ENCODE peak calls at places on chromosomes 7 and 10, in five cellular contexts. One of them, this sample, is unnamed.

GRCh38 chr10:60042262-60042661 is 135.9 kb upstream of the CCDC6 start:
- DNase-seq in caudate nucleus: no peak
- DNase-seq in mesenteric fat pad: no peak
- DNase-seq in AG08395: no peak
- DNase-seq in iPS-NIHi11: no peak
- DNase-seq in this sample: no peak

GRCh38 chr10:97196213-97197029 is 10.7 kb upstream of the SLIT1 start:
- DNase-seq in caudate nucleus: no peak
- DNase-seq in iPS-NIHi11: peak
- DNase-seq in mesenteric fat pad: no peak
- DNase-seq in AG08395: peak
- DNase-seq in this sample: peak

GRCh38 chr10:72303424-72304128 is 29.9 kb downstream of the DDIT4 start:
- DNase-seq in iPS-NIHi11: no peak
- DNase-seq in mesenteric fat pad: no peak
- DNase-seq in AG08395: no peak
- DNase-seq in caudate nucleus: no peak
- DNase-seq in this sample: no peak

GRCh38 chr10:63027533-63027932 is 105.6 kb upstream of the NRBF2 start:
- DNase-seq in iPS-NIHi11: no peak
- DNase-seq in AG08395: no peak
- DNase-seq in mesenteric fat pad: no peak
- DNase-seq in caudate nucleus: no peak
- DNase-seq in this sample: peak

GRCh38 chr10:7587865-7588188 is 78.9 kb downstream of the ITIH5 start:
- DNase-seq in iPS-NIHi11: no peak
- DNase-seq in caudate nucleus: no peak
- DNase-seq in AG08395: no peak
- DNase-seq in mesenteric fat pad: peak
- DNase-seq in this sample: no peak

GRCh38 chr7:114879554-114879953 is 42.3 kb upstream of the MDFIC start:
- DNase-seq in AG08395: peak
- DNase-seq in caudate nucleus: no peak
- DNase-seq in iPS-NIHi11: no peak
- DNase-seq in mesenteric fat pad: no peak
- DNase-seq in this sample: no peak

GRCh38 chr10:62430881-62431280 is 56.7 kb downstream of the ZNF365 start:
- DNase-seq in AG08395: no peak
- DNase-seq in mesenteric fat pad: no peak
- DNase-seq in iPS-NIHi11: no peak
- DNase-seq in caudate nucleus: no peak
- DNase-seq in this sample: no peak

GRCh38 chr7:135964254-135964653 is 12.9 kb downstream of the MTPN start:
- DNase-seq in iPS-NIHi11: no peak
- DNase-seq in mesenteric fat pad: no peak
- DNase-seq in AG08395: peak
- DNase-seq in caudate nucleus: no peak
- DNase-seq in this sample: no peak

GRCh38 chr10:77244746-77245145 is 392.9 kb downstream of the KCNMA1 start:
- DNase-seq in AG08395: peak
- DNase-seq in iPS-NIHi11: no peak
- DNase-seq in mesenteric fat pad: no peak
- DNase-seq in caudate nucleus: no peak
- DNase-seq in this sample: no peak

GRCh38 chr7:2172311-2173183 is 60.2 kb downstream of the MAD1L1 start:
- DNase-seq in AG08395: peak
- DNase-seq in mesenteric fat pad: peak
- DNase-seq in caudate nucleus: no peak
- DNase-seq in iPS-NIHi11: no peak
- DNase-seq in this sample: peak

GRCh38 chr7:80145780-80146422 is 11.3 kb downstream of the GNAI1 start:
- DNase-seq in mesenteric fat pad: no peak
- DNase-seq in caudate nucleus: no peak
- DNase-seq in AG08395: no peak
- DNase-seq in iPS-NIHi11: no peak
- DNase-seq in this sample: no peak

GRCh38 chr10:57260175-57260574 is 899.1 kb upstream of the ZWINT start:
- DNase-seq in mesenteric fat pad: no peak
- DNase-seq in iPS-NIHi11: no peak
- DNase-seq in caudate nucleus: no peak
- DNase-seq in AG08395: no peak
- DNase-seq in this sample: no peak

GRCh38 chr7:88545663-88546062 is 213.8 kb upstream of the ZNF804B start:
- DNase-seq in iPS-NIHi11: no peak
- DNase-seq in mesenteric fat pad: no peak
- DNase-seq in AG08395: no peak
- DNase-seq in caudate nucleus: no peak
- DNase-seq in this sample: no peak

GRCh38 chr10:8738987-8739386 is 684.5 kb downstream of the GATA3 start:
- DNase-seq in iPS-NIHi11: no peak
- DNase-seq in caudate nucleus: no peak
- DNase-seq in mesenteric fat pad: no peak
- DNase-seq in AG08395: no peak
- DNase-seq in this sample: no peak

GRCh38 chr7:18866359-18867036 is 250.9 kb downstream of the TWIST1 start:
- DNase-seq in mesenteric fat pad: no peak
- DNase-seq in AG08395: peak
- DNase-seq in caudate nucleus: no peak
- DNase-seq in iPS-NIHi11: peak
- DNase-seq in this sample: peak

GRCh38 chr10:74333174-74333573 is 182.2 kb downstream of the ADK start:
- DNase-seq in AG08395: peak
- DNase-seq in caudate nucleus: no peak
- DNase-seq in iPS-NIHi11: no peak
- DNase-seq in mesenteric fat pad: no peak
- DNase-seq in this sample: no peak

GRCh38 chr7:157900011-157900410 is 563.2 kb downstream of the DNAJB6 start:
- DNase-seq in caudate nucleus: no peak
- DNase-seq in mesenteric fat pad: peak
- DNase-seq in iPS-NIHi11: no peak
- DNase-seq in AG08395: no peak
- DNase-seq in this sample: no peak

GRCh38 chr7:158763454-158764033 is 58.9 kb upstream of the NCAPG2 start:
- DNase-seq in iPS-NIHi11: no peak
- DNase-seq in mesenteric fat pad: no peak
- DNase-seq in AG08395: no peak
- DNase-seq in caudate nucleus: no peak
- DNase-seq in this sample: no peak

GRCh38 chr10:13690281-13690825 is 103.6 kb downstream of the PRPF18 start:
- DNase-seq in mesenteric fat pad: no peak
- DNase-seq in iPS-NIHi11: no peak
- DNase-seq in caudate nucleus: no peak
- DNase-seq in AG08395: no peak
- DNase-seq in this sample: no peak

GRCh38 chr7:44563171-44563679 is 10.5 kb downstream of the DDX56 start:
- DNase-seq in AG08395: no peak
- DNase-seq in mesenteric fat pad: peak
- DNase-seq in caudate nucleus: no peak
- DNase-seq in iPS-NIHi11: no peak
- DNase-seq in this sample: no peak

GRCh38 chr7:116265881-116266280 is 55.5 kb downstream of the TES start:
- DNase-seq in mesenteric fat pad: no peak
- DNase-seq in iPS-NIHi11: no peak
- DNase-seq in caudate nucleus: no peak
- DNase-seq in AG08395: no peak
- DNase-seq in this sample: no peak

GRCh38 chr7:70714506-70715038 is 417.4 kb upstream of the GALNT17 start:
- DNase-seq in mesenteric fat pad: no peak
- DNase-seq in iPS-NIHi11: no peak
- DNase-seq in AG08395: no peak
- DNase-seq in caudate nucleus: no peak
- DNase-seq in this sample: no peak

GRCh38 chr7:40009301-40009700 is 59.2 kb downstream of the CDK13 start:
- DNase-seq in mesenteric fat pad: no peak
- DNase-seq in iPS-NIHi11: no peak
- DNase-seq in caudate nucleus: no peak
- DNase-seq in AG08395: no peak
- DNase-seq in this sample: no peak

GRCh38 chr10:132678436-132679216 is 107.3 kb downstream of the NKX6-2 start:
- DNase-seq in mesenteric fat pad: peak
- DNase-seq in caudate nucleus: no peak
- DNase-seq in AG08395: no peak
- DNase-seq in iPS-NIHi11: no peak
- DNase-seq in this sample: no peak

GRCh38 chr10:33143160-33143728 is 185.2 kb upstream of the ITGB1 start:
- DNase-seq in mesenteric fat pad: no peak
- DNase-seq in AG08395: peak
- DNase-seq in caudate nucleus: peak
- DNase-seq in iPS-NIHi11: no peak
- DNase-seq in this sample: no peak

GRCh38 chr10:119219747-119220320 is 12.5 kb downstream of the GRK5 start:
- DNase-seq in iPS-NIHi11: no peak
- DNase-seq in AG08395: peak
- DNase-seq in caudate nucleus: no peak
- DNase-seq in mesenteric fat pad: no peak
- DNase-seq in this sample: no peak

This sample was measured in body of pancreas.